ENCODE peak calls at places on chromosomes 12 and 14, in five cellular contexts. Q, H, P, T and J are unnamed samples.

GRCh38 chr12:132197581-132198281 is 53.5 kb downstream of the NOC4L start:
- DNase-seq in H (no peak), T (no peak), Q (no peak), P (no peak), J (no peak)

GRCh38 chr14:103707329-103708263 is 7.7 kb downstream of the XRCC3 start:
- DNase-seq in T (no peak), P (no peak), H (no peak), Q (no peak), J (no peak)

GRCh38 chr12:106223485-106224391 is 24.1 kb downstream of the CKAP4 start:
- DNase-seq in T (peak), H (peak), Q (peak), P (peak), J (no peak)

GRCh38 chr12:125245601-125246345 is 180.5 kb downstream of the AACS start:
- DNase-seq in H (no peak), T (no peak), Q (no peak), P (no peak), J (no peak)

GRCh38 chr14:72291908-72292688 is 359.9 kb downstream of the RGS6 start:
- DNase-seq in Q (no peak), T (peak), H (peak), P (no peak), J (no peak)

GRCh38 chr12:119444462-119445044 is 110.0 kb downstream of the CCDC60 start:
- DNase-seq in H (peak), P (no peak), Q (peak), T (peak), J (peak)

GRCh38 chr12:57127710-57128518 is at the start of gene LRP1:
- DNase-seq in H (peak), T (peak), P (peak), Q (peak), J (no peak)

GRCh38 chr12:1593232-1594044 is 943 bp downstream of the FBXL14 start:
- DNase-seq in Q (peak), P (peak), H (peak), T (no peak), J (no peak)

GRCh38 chr14:72714094-72714493 is 179.8 kb downstream of the DPF3 start:
- DNase-seq in T (no peak), Q (no peak), H (no peak), P (no peak), J (no peak)

GRCh38 chr14:50954811-50955372 is 10.6 kb upstream of the PYGL start:
- DNase-seq in Q (no peak), T (peak), H (no peak), P (no peak), J (peak)

GRCh38 chr14:104974146-104974541 is 4.0 kb downstream of the AHNAK2 start:
- DNase-seq in Q (no peak), H (no peak), P (no peak), T (no peak), J (no peak)

GRCh38 chr14:64502476-64503183 is 1.0 kb downstream of the ZBTB25 start:
- DNase-seq in H (peak), Q (no peak), T (no peak), P (peak), J (no peak)

GRCh38 chr14:35410858-35411257 is 6.3 kb upstream of the NFKBIA start:
- DNase-seq in T (no peak), P (no peak), Q (no peak), H (no peak), J (no peak)

GRCh38 chr12:1977109-1977508 is 27.1 kb downstream of the DCP1B start:
- DNase-seq in H (no peak), T (no peak), P (no peak), Q (no peak), J (no peak)

GRCh38 chr12:129900306-129900705 is 3.5 kb downstream of the TMEM132D start:
- DNase-seq in Q (no peak), T (no peak), H (no peak), P (no peak), J (no peak)

GRCh38 chr14:58792421-58792820 is 154.7 kb downstream of the DACT1 start:
- DNase-seq in Q (no peak), H (no peak), P (no peak), T (no peak), J (no peak)

GRCh38 chr12:120121766-120122293 is 5.3 kb upstream of the RAB35 start:
- DNase-seq in Q (no peak), T (no peak), P (no peak), H (no peak), J (no peak)

GRCh38 chr12:66863276-66863675 is 184.4 kb upstream of the GRIP1 start:
- DNase-seq in H (no peak), P (no peak), Q (no peak), T (no peak), J (no peak)

GRCh38 chr12:41624571-41624970 is 436.5 kb downstream of the PDZRN4 start:
- DNase-seq in T (no peak), Q (no peak), P (no peak), H (no peak), J (no peak)

GRCh38 chr14:74955229-74955999 is at the start of gene PGF:
- DNase-seq in P (peak), T (peak), Q (peak), H (peak), J (no peak)

GRCh38 chr14:52862652-52863338 is 71.4 kb upstream of the GNPNAT1 start:
- DNase-seq in Q (no peak), P (no peak), T (no peak), H (no peak), J (no peak)

GRCh38 chr14:51962678-51963077 is 26.7 kb upstream of the RTRAF start:
- DNase-seq in H (no peak), P (no peak), T (no peak), Q (no peak), J (no peak)

GRCh38 chr14:96148631-96149030 is 56.0 kb upstream of the BDKRB2 start:
- DNase-seq in H (no peak), T (no peak), Q (no peak), P (no peak), J (no peak)

GRCh38 chr14:33564774-33565630 is 385.9 kb downstream of the EGLN3 start:
- DNase-seq in T (no peak), P (no peak), H (no peak), Q (no peak), J (no peak)
- H3K27ac ChIP-seq in T (no peak), P (no peak), H (no peak), Q (no peak), J (peak)

GRCh38 chr12:10612110-10612509 is 1.3 kb downstream of the MAGOHB start:
- DNase-seq in T (no peak), Q (no peak), P (no peak), H (no peak), J (no peak)
- H3K27ac ChIP-seq in T (no peak), Q (no peak), P (no peak), H (no peak), J (no peak)

DNA sequence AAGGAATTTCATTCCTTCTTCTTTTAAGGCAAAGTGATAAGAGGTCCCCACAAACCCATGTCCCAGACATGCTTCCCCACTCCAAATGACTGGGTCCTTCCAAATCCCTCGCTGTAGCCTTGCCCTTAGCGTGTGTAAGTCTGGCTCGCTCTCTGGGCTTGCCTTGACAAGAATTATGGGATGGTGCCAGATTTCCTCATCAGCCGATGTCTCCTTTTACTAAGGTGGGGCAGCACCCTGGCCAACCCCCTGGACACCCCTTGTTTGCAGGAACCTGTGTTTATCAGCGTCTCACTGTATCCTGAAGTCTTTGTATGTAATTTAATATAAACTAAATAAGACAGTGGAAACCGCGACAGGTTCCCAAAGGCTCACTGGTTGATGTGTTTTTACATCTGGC is 493.3 kb downstream of the EGLN3 start:
- DNase-seq in T (no peak), H (no peak), P (no peak), Q (no peak), J (peak)
- H3K27ac ChIP-seq in T (no peak), H (no peak), P (no peak), Q (no peak), J (no peak)

DNA sequence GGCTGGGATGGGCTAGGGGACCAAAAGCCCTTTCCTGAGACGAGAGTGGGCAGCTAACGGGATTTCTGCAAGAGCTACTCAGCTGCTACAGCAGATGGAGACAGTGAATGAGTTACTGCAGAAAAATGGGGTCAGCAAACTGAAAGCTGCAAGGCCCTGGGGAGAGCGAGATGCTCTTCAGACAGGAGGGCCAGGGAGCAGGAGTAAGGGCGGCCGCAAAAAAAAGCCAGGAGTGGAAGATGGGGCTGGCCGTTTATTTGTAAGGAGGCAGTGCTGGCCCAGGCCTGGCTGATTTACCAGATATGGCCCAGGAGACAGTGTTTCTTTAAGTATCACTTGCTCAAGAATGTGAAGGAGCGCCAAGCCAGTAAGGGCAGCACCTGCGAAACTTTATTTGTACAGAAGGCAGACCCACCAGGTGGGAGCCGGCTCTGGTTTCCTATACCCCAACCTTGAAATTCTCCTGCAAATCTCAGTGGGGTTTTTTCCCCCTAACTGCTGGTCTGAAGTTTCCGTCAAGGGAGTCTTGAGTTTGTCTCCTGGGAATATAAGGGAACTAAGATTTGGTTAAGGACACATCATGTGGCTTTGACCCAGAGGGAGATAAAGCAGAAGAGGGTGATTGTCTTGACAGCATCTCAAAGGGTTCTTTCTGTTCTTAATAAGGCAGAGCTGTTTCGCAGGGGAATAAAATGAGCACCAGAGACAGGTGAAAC is 57.7 kb downstream of the SSH1 start:
- DNase-seq in Q (no peak), H (no peak), T (no peak), P (no peak), J (no peak)
- H3K27ac ChIP-seq in Q (no peak), H (no peak), T (no peak), P (peak), J (no peak)

GRCh38 chr14:22926316-22926715 is 2.9 kb downstream of the PRMT5 start:
- DNase-seq in P (no peak), H (no peak), Q (no peak), T (no peak), J (peak)

GRCh38 chr14:22929848-22930364 is 730 bp upstream of the PRMT5 start:
- DNase-seq in H (no peak), Q (no peak), T (no peak), P (no peak), J (no peak)

GRCh38 chr14:22929104-22929847 is at the start of gene PRMT5:
- DNase-seq in Q (peak), H (peak), P (peak), T (peak), J (peak)

GRCh38 chr14:22925513-22925912 is 3.7 kb downstream of the PRMT5 start:
- DNase-seq in T (no peak), H (no peak), P (no peak), Q (no peak), J (no peak)

GRCh38 chr14:22928237-22929103 is 706 bp downstream of the PRMT5 start:
- DNase-seq in P (no peak), H (no peak), Q (no peak), T (no peak), J (no peak)
- H3K27ac ChIP-seq in P (peak), H (no peak), Q (peak), T (peak), J (peak)

GRCh38 chr12:75207338-75208083 is 2.1 kb downstream of the KCNC2 start:
- DNase-seq in P (no peak), H (no peak), T (no peak), Q (no peak), J (no peak)
- H3K27ac ChIP-seq in P (no peak), H (no peak), T (no peak), Q (no peak), J (no peak)

DNA sequence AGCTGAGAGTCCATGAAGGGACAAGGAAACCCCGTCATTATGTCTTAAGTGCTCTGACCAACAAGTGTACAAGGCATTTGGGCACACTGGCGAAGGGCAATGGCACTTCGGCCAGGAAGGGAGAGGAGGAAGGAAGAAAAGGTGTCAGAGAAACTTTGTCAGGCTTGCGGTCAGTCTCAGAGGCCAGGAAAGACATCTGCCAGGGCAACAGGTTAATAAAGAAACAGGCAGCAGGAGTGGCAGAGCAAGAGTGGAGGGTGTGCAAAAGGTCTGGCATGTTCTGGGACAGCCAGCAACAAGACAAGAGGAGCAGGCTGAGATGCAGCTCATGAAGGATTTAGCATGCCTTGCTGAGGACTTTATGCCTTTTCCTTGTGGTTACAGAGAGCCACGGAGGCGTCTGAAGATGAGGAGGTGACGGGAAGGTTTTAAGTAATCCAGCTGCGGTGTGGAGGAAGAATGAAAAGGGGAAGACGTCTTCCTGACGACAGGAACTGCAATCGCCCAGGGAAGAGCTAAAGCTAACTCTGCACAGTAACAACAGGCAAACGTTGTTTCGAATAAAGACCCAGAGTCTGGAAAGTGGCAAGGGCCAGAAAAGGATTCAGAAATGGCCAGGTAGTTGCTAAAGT is 13.1 kb downstream of the APPL2 start:
- DNase-seq in T (no peak), Q (no peak), P (no peak), H (no peak), J (no peak)
- H3K27ac ChIP-seq in T (no peak), Q (no peak), P (peak), H (no peak), J (no peak)